ENCODE peak calls at places on chromosomes 4 and X, in six cellular contexts. V is HepG2, Q is mesenchymal stem cell, W is neuronal stem cell, M is fibroblast of mammary gland, S is IMR-90. N is an unnamed sample.

GRCh38 chrX:50751091-50751490 is 62.9 kb downstream of the SHROOM4 start:
- DNase-seq in V (no peak), Q (no peak), W (no peak), M (no peak), S (no peak), N (no peak)

GRCh38 chr4:164730705-164731393 is 23.1 kb upstream of the SMIM31 start:
- DNase-seq in V (no peak), Q (no peak), W (no peak), M (no peak), S (no peak), N (no peak)

GRCh38 chr4:174398728-174399127 is 115.0 kb downstream of the CEP44 start:
- DNase-seq in V (no peak), Q (peak), W (no peak), M (peak), S (peak), N (no peak)

GRCh38 chrX:115582035-115582870 is 21.3 kb downstream of the PLS3 start:
- DNase-seq in V (no peak), Q (no peak), W (no peak), M (no peak), S (no peak), N (no peak)

GRCh38 chrX:38055170-38055847 is 49.0 kb downstream of the SYTL5 start:
- DNase-seq in V (no peak), Q (no peak), W (no peak), M (peak), S (peak), N (peak)

GRCh38 chr4:2244947-2245786 is 3.2 kb upstream of the HAUS3 start:
- DNase-seq in V (peak), Q (no peak), W (no peak), M (no peak), S (no peak), N (peak)

GRCh38 chr4:187118731-187119130 is 395.1 kb upstream of the FAT1 start:
- DNase-seq in V (no peak), Q (peak), W (no peak), M (no peak), S (peak), N (no peak)

GRCh38 chrX:35406386-35406785 is 391.8 kb upstream of the MAGEB16 start:
- DNase-seq in V (no peak), Q (no peak), W (no peak), M (no peak), S (no peak), N (no peak)

GRCh38 chr4:117560329-117560728 is 474.0 kb upstream of the NDST3 start:
- DNase-seq in V (no peak), Q (peak), W (no peak), M (peak), S (peak), N (peak)

GRCh38 chr4:54099959-54100606 is at the start of gene GSX2:
- DNase-seq in V (no peak), Q (no peak), W (no peak), M (no peak), S (no peak), N (no peak)
- H3K4me3 ChIP-seq in V (peak), Q (peak), W (peak), M (peak), S (peak), N (no peak)

DNA sequence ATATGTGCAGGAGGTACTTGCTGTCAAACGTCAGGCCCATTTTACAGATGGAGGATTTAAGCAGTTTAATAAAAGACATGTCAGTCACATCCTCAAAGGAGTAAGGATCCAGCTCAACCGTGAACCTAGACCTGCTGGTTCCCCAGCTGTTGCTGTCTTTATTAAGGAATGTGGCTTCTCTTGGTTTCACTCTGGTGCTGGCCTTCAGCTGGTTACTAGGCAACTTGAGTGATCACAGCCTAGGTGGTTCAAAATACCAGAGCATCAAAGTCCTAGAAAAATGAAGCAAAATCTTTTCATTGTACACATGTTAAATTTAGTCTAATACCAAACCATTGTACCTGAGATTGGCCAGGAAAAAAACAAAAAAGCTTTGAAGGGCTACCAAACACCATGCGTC is 32.7 kb upstream of the GLRA2 start:
- DNase-seq in V (no peak), Q (no peak), W (no peak), M (no peak), S (no peak), N (no peak)
- H3K4me3 ChIP-seq in V (no peak), Q (peak), W (no peak), M (no peak), S (no peak), N (peak)

GRCh38 chr4:109419679-109420078 is 13.9 kb upstream of the SEC24B start:
- DNase-seq in V (no peak), Q (no peak), W (peak), M (no peak), S (no peak), N (no peak)

GRCh38 chr4:109412805-109413204 is 20.8 kb upstream of the SEC24B start:
- DNase-seq in V (no peak), Q (no peak), W (no peak), M (no peak), S (no peak), N (no peak)

GRCh38 chr4:109424093-109424818 is 9.4 kb upstream of the SEC24B start:
- DNase-seq in V (no peak), Q (no peak), W (no peak), M (no peak), S (no peak), N (no peak)

GRCh38 chr4:109414938-109415337 is 18.7 kb upstream of the SEC24B start:
- DNase-seq in V (no peak), Q (no peak), W (no peak), M (no peak), S (peak), N (no peak)

DNA sequence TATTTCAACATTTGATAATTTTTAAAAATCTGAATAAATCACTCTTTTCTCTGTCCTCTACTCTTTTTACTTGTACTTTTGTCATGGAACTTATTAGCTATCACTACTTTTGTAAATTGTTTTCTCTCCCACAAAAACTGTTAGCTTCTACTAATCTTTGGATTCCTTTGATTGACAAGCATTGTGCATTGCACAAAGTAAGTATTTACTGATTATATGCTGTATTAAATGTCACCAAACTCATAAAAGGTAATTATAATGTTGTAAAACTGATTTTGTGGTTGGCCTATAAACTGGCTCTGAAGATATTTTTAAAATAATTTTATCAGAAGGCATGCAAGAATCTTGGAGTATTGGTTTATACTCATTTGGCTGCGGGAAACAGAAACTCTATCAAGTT is 15.0 kb upstream of the SEC24B start:
- DNase-seq in V (no peak), Q (no peak), W (no peak), M (no peak), S (no peak), N (no peak)
- H3K4me3 ChIP-seq in V (no peak), Q (no peak), W (no peak), M (no peak), S (no peak), N (no peak)

GRCh38 chr4:83107636-83108035 is 6.9 kb downstream of the PLAC8 start:
- DNase-seq in V (no peak), Q (no peak), W (no peak), M (no peak), S (no peak), N (no peak)
- H3K4me3 ChIP-seq in V (no peak), Q (no peak), W (no peak), M (no peak), S (no peak), N (no peak)

GRCh38 chr4:3292571-3293409 is at the start of gene RGS12:
- DNase-seq in V (peak), Q (peak), W (peak), M (peak), S (peak), N (peak)
- H3K4me3 ChIP-seq in V (peak), Q (peak), W (peak), M (peak), S (peak), N (peak)